ENCODE peak calls at places on chromosomes 7 and 10, in nine cellular contexts. E, T, P, H, Q, G, Y, R and K are unnamed samples.

GRCh38 chr7:101550641-101551531 is 78.2 kb downstream of the MYL10 start:
- DNase-seq in G (peak), P (no peak), Y (peak), T (no peak), E (peak), R (no peak), H (peak), Q (peak), K (peak)

GRCh38 chr10:51724038-51724437 is 24.6 kb upstream of the CSTF2T start:
- DNase-seq in Q (no peak), Y (no peak), H (no peak), R (no peak), P (no peak), G (no peak), T (no peak), E (no peak), K (no peak)

GRCh38 chr10:12350167-12350872 is 973 bp downstream of the CAMK1D start:
- DNase-seq in T (peak), G (peak), R (peak), Q (peak), E (peak), H (peak), P (peak), Y (peak), K (peak)

GRCh38 chr7:77830649-77831355 is 32.2 kb downstream of the PHTF2 start:
- DNase-seq in G (no peak), H (no peak), T (no peak), E (no peak), P (no peak), Y (no peak), R (no peak), Q (no peak), K (no peak)

GRCh38 chr7:128437426-128438332 is 18.0 kb upstream of the HILPDA start:
- DNase-seq in H (no peak), Q (no peak), Y (no peak), P (peak), E (no peak), R (no peak), T (no peak), G (no peak), K (peak)

GRCh38 chr10:52261362-52261761 is 52.7 kb upstream of the DKK1 start:
- DNase-seq in P (no peak), H (no peak), Q (no peak), Y (no peak), T (no peak), G (no peak), E (no peak), R (no peak), K (no peak)

GRCh38 chr7:8261711-8262695 is at the start of gene ICA1:
- DNase-seq in H (peak), R (peak), G (peak), Q (peak), T (peak), Y (peak), P (peak), E (peak), K (peak)

GRCh38 chr7:77738871-77739270 is 42.6 kb downstream of the RSBN1L start:
- DNase-seq in H (no peak), T (no peak), G (no peak), E (no peak), R (no peak), Q (no peak), P (no peak), Y (no peak), K (no peak)

GRCh38 chr7:140122975-140123374 is 53.8 kb downstream of the KDM7A start:
- DNase-seq in Y (no peak), T (no peak), Q (no peak), E (no peak), G (no peak), H (no peak), R (no peak), P (no peak), K (no peak)
- TF ChIP-seq CTCF in Y (no peak), T (no peak), Q (no peak), E (no peak), G (no peak), H (no peak), R (no peak), P (no peak), K (no peak)

GRCh38 chr10:91105269-91105668 is 115.2 kb upstream of the PCGF5 start:
- DNase-seq in T (no peak), H (no peak), E (no peak), Q (no peak), Y (no peak), R (no peak), P (no peak), G (no peak), K (no peak)

GRCh38 chr10:91108820-91109219 is 111.6 kb upstream of the PCGF5 start:
- DNase-seq in Y (no peak), P (no peak), T (no peak), G (no peak), E (no peak), H (no peak), Q (no peak), R (no peak), K (no peak)

GRCh38 chr10:91103384-91104184 is 116.9 kb upstream of the PCGF5 start:
- DNase-seq in E (no peak), Q (no peak), R (peak), H (no peak), Y (peak), G (no peak), T (peak), P (peak), K (peak)

DNA sequence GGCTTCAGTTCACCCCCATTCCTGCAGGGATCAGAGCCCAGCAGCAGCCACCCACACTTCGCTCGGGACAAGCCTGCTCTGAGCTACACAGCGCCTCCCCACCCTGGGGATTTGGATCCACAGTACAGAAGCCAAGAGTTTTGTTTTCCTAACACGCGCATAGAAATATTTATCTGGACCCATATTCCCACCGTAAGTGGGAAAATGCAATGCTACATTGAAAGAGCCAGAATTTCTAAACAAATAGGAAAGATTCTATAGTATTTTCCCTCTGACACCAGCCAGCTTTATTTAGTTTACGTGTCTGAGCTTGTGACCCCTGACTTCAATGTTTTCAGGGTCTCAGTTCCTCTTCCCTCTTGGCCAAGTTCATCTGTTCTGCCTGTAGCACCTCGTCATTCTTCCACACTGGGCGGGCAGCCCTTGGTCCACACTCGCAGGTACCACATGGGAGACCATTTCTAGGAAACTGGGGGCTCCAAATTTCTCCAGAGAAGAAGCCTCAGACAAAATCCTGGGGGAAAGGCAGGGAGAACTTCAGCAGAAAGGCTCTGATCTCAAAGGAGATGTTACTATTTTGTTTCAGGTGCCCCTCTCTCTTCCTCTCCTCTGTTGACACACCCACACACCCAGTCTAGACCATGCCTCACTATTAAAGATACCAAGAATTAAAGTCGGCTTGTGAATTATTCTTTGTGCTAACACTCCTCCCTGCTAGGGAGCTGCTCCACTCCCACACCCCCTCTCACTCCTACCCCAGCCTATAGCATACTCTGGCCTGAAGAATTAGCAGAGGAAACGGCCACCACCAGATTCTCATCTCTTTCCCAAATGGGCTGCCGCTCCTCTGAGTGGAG is 116.0 kb upstream of the PCGF5 start:
- DNase-seq in Q (no peak), E (no peak), H (no peak), T (peak), P (peak), R (no peak), Y (no peak), G (no peak), K (no peak)
- TF ChIP-seq CTCF in Q (no peak), E (no peak), H (no peak), T (no peak), P (no peak), R (no peak), Y (no peak), G (no peak), K (no peak)

DNA sequence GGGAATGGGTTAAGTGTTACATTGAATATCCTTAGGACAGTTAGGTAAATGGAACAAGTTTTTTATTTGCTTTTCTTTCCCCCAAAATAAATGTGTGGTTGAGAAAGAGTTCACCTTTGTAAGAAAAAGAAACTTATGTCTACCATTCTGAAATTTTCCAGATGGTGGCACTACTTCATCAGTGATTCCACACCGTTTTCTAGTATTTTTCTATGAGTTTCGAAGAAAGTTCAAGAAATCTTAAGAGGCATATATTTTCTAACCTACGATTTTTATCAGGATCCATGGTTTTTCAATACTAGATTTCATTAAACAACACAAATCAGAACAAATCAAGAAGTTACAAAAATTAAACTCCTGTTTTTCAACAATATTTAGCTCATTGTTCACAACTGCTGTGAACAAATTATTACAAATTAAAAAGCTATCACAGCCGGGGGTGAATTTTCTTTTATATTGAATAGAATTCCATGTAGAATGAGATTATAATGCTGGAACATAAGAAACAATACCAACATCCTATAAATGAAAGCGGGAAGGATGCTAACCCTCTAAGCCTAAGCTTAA is 163.1 kb upstream of the NPVF start:
- DNase-seq in R (no peak), Y (no peak), H (no peak), Q (no peak), P (peak), G (no peak), T (no peak), E (no peak), K (peak)
- TF ChIP-seq CTCF in R (peak), Y (peak), H (no peak), Q (peak), P (peak), G (peak), T (peak), E (peak), K (no peak)

GRCh38 chr10:87816163-87816841 is 1.7 kb downstream of the ATAD1 start:
- DNase-seq in Y (no peak), R (no peak), H (no peak), E (no peak), Q (no peak), G (no peak), P (no peak), T (no peak), K (no peak)

GRCh38 chr10:87818505-87819273 is 663 bp upstream of the ATAD1 start:
- DNase-seq in E (peak), T (peak), P (peak), G (no peak), H (no peak), R (no peak), Q (peak), Y (no peak), K (peak)

GRCh38 chr10:87817873-87818504 is at the start of gene ATAD1:
- DNase-seq in Q (peak), E (peak), G (peak), T (peak), H (peak), P (peak), Y (peak), R (peak), K (peak)

GRCh38 chr10:87816842-87817178 is 1.2 kb downstream of the ATAD1 start:
- DNase-seq in R (no peak), G (no peak), T (no peak), H (no peak), Y (no peak), Q (no peak), E (no peak), P (no peak), K (no peak)

DNA sequence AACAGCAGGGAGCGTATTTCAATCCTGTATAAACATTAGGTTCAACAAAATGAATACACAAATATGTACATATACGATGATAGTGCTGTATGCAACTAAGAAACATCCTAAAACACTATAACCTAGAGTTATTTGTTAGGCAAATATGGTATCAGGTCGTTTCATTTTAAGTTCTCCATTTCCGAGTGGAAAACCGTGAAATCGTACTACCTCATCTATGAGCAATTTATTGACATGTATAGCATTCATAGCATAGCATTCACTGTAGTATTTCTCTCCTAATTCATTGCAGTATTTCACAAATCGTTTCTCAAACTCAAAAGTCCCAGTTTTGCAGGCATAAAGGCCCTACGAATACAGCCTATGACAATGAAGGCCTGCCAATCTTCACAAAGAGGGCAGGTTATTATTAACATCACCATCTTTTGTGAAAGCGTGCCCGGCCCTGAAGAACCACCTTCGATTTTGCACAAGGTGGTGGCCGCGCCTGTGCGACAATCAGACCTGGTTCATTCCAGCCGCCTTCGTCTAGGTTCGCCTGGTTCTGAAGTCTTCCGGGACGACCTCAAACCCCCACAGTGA is 644 bp downstream of the ATAD1 start:
- DNase-seq in E (no peak), R (peak), Q (no peak), Y (no peak), T (no peak), G (no peak), P (peak), H (no peak), K (no peak)
- TF ChIP-seq CTCF in E (no peak), R (no peak), Q (no peak), Y (no peak), T (no peak), G (no peak), P (no peak), H (no peak), K (no peak)

GRCh38 chr10:92505044-92505443 is 68.8 kb downstream of the IDE start:
- DNase-seq in H (no peak), Q (no peak), G (no peak), T (no peak), E (no peak), Y (no peak), R (no peak), P (no peak), K (no peak)
- TF ChIP-seq CTCF in H (no peak), Q (no peak), G (no peak), T (no peak), E (no peak), Y (no peak), R (no peak), P (no peak), K (no peak)

GRCh38 chr10:126011995-126012394 is 115.6 kb downstream of the FANK1 start:
- DNase-seq in Q (no peak), G (no peak), H (no peak), T (no peak), R (no peak), E (no peak), Y (no peak), P (no peak), K (no peak)
- TF ChIP-seq CTCF in Q (no peak), G (no peak), H (no peak), T (no peak), R (no peak), E (no peak), Y (no peak), P (no peak), K (no peak)

GRCh38 chr7:151782598-151783448 is 94.1 kb downstream of the PRKAG2 start:
- DNase-seq in E (peak), Y (peak), P (peak), G (peak), T (peak), R (peak), H (peak), Q (peak), K (peak)

GRCh38 chr7:151785681-151785965 is 91.3 kb downstream of the PRKAG2 start:
- DNase-seq in Y (no peak), R (no peak), G (no peak), Q (no peak), T (no peak), E (no peak), H (no peak), P (no peak), K (no peak)

GRCh38 chr7:151784843-151785680 is 91.9 kb downstream of the PRKAG2 start:
- DNase-seq in R (no peak), P (no peak), H (peak), G (no peak), E (no peak), Q (no peak), Y (no peak), T (no peak), K (no peak)

GRCh38 chr7:151786241-151786640 is 90.7 kb downstream of the PRKAG2 start:
- DNase-seq in E (no peak), H (peak), R (no peak), T (no peak), G (no peak), Q (no peak), P (no peak), Y (no peak), K (no peak)

DNA sequence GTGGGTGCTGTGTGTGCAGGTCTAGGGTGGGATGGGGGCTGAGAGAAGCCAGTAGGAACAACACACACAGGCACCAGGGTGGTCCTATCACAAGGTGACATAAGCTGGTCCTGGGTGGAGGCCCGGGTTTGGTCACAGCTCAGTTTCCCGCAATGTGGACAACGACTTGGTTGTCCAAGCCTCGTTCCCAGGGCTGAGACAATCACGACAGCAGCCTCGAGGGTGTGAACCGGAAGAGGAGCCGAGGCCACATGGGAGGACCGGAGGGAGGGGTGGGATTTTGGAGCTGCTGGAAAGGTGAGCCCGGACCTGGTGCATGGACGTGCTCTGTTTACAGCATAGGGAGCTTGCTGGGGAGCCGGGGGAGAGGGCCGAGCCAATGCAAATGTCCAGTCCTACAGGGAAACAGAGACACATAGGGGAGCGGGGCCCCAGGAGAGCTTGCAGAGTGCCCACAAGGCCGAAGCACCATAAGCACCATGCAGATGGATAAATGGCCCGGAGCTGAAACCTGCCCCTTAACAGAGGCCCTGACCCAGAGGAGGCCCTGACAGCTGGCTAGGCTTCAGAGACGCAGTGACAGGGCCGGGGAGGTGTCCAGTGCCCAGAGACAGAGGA is 92.8 kb downstream of the PRKAG2 start:
- DNase-seq in T (no peak), R (no peak), P (no peak), Y (no peak), H (no peak), E (no peak), Q (no peak), G (no peak), K (no peak)
- TF ChIP-seq CTCF in T (no peak), R (no peak), P (no peak), Y (no peak), H (no peak), E (no peak), Q (no peak), G (no peak), K (no peak)

GRCh38 chr7:104936546-104936945 is 77.5 kb upstream of the KMT2E start:
- DNase-seq in R (no peak), H (no peak), Q (no peak), E (no peak), Y (no peak), G (no peak), T (no peak), P (no peak), K (no peak)

GRCh38 chr7:104940023-104940710 is 73.8 kb upstream of the KMT2E start:
- DNase-seq in H (peak), T (no peak), Q (no peak), R (no peak), E (peak), Y (no peak), P (peak), G (no peak), K (no peak)

GRCh38 chr7:104934665-104935064 is 79.3 kb upstream of the KMT2E start:
- DNase-seq in T (no peak), E (no peak), R (no peak), Y (no peak), P (no peak), Q (peak), H (no peak), G (no peak), K (no peak)

GRCh38 chr7:104943502-104944343 is 70.3 kb upstream of the KMT2E start:
- DNase-seq in Q (peak), Y (no peak), H (no peak), R (peak), P (peak), E (peak), G (no peak), T (peak), K (peak)

DNA sequence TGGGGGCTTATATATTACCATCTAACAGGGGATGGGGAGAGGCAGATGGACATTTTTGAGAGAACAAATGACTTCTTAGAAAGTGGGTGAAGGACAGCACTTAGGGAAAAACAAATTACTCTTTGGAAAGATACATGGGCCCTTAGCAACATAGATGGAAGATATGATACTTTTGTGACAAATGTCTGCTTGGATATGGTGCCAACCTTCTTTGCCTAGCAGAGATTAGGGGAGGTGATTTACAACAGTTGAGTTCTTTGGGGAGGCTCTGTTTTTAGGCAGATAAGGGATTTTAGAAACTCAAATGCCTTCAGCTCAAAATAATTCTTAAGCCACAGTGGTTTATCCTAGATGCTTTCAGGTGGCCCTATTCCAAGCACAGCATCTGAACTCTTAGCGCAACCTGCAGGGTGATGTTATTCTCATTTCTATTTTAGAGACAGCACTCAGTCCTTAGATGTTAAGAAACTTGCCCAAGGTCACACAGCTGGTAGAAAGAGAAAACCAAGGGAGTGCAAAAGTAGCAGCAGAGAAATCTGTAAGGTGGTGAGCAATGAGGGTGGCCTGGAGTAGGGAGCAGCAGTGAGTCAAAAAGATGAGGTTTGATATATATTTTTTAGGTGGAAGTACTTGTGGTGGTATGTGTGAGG is 75.1 kb upstream of the KMT2E start:
- DNase-seq in E (no peak), R (no peak), Q (no peak), T (peak), G (no peak), H (no peak), Y (no peak), P (no peak), K (no peak)
- TF ChIP-seq CTCF in E (no peak), R (no peak), Q (no peak), T (no peak), G (no peak), H (no peak), Y (no peak), P (no peak), K (no peak)

GRCh38 chr10:93220315-93221170 is 146.8 kb downstream of the CYP26A1 start:
- DNase-seq in Y (no peak), E (no peak), G (no peak), T (no peak), Q (no peak), R (no peak), H (no peak), P (no peak), K (no peak)
- TF ChIP-seq CTCF in Y (no peak), E (no peak), G (no peak), T (no peak), Q (no peak), R (no peak), H (no peak), P (no peak), K (no peak)

GRCh38 chr7:125899577-125899976 is 970.0 kb upstream of the POT1 start:
- DNase-seq in R (no peak), E (no peak), G (no peak), P (no peak), T (no peak), Y (no peak), H (no peak), Q (no peak), K (no peak)
- TF ChIP-seq CTCF in R (no peak), E (no peak), G (no peak), P (no peak), T (no peak), Y (no peak), H (no peak), Q (no peak), K (no peak)